ENCODE peak calls at places on chromosomes 4 and X, in seven cellular contexts. C is GM23248, Q is SK-N-SH, X is OCI-LY7, G is hepatocyte, R is GM23338, T is neural progenitor cell. B is an unnamed sample.

GRCh38 chr4:19095491-19096046 is 1074.0 kb upstream of the LCORL start:
- DNase-seq in R (peak), Q (no peak), T (no peak), G (no peak), X (no peak), C (peak), B (no peak)

GRCh38 chr4:116143221-116143620 is 942.2 kb downstream of the TRAM1L1 start:
- DNase-seq in R (no peak), X (no peak), G (no peak), T (no peak), C (no peak), Q (no peak), B (no peak)

GRCh38 chr4:78987683-78988082 is 48.4 kb upstream of the PAQR3 start:
- DNase-seq in G (no peak), T (no peak), C (no peak), R (no peak), Q (no peak), X (no peak), B (no peak)

GRCh38 chrX:18617351-18617750 is 54.6 kb downstream of the RS1 start:
- DNase-seq in T (peak), C (peak), R (no peak), Q (no peak), G (peak), X (no peak), B (peak)

GRCh38 chr4:81021526-81021944 is 9.0 kb upstream of the BMP3 start:
- DNase-seq in G (no peak), Q (no peak), T (no peak), X (no peak), C (no peak), R (no peak), B (no peak)

GRCh38 chrX:34631826-34632225 is 25.3 kb downstream of the TMEM47 start:
- DNase-seq in G (peak), R (no peak), T (no peak), C (no peak), Q (no peak), X (no peak), B (no peak)

GRCh38 chrX:119406739-119407138 is 7.6 kb downstream of the SLC25A43 start:
- DNase-seq in T (no peak), C (peak), X (no peak), Q (no peak), R (no peak), G (no peak), B (no peak)

GRCh38 chrX:40153335-40154221 is 55.8 kb upstream of the BCOR start:
- DNase-seq in X (peak), R (peak), Q (peak), C (peak), T (peak), G (peak), B (no peak)

GRCh38 chr4:107740950-107741701 is 21.1 kb upstream of the PAPSS1 start:
- DNase-seq in X (no peak), Q (no peak), C (peak), R (no peak), T (no peak), G (peak), B (no peak)

GRCh38 chrX:77962068-77962902 is 7.2 kb downstream of the PGAM4 start:
- DNase-seq in X (no peak), G (no peak), C (no peak), Q (no peak), T (no peak), R (no peak), B (no peak)

GRCh38 chr4:173527103-173527876 is 2.7 kb downstream of the HAND2 start:
- DNase-seq in R (peak), G (no peak), T (peak), C (peak), X (no peak), Q (no peak), B (no peak)

GRCh38 chr4:173525118-173526033 is 4.7 kb downstream of the HAND2 start:
- DNase-seq in C (peak), X (no peak), Q (peak), R (peak), T (peak), G (no peak), B (no peak)

GRCh38 chr4:173526724-173527102 is 3.3 kb downstream of the HAND2 start:
- DNase-seq in Q (peak), T (no peak), R (peak), X (no peak), C (no peak), G (no peak), B (no peak)

GRCh38 chr4:173524218-173525117 is 5.6 kb downstream of the HAND2 start:
- DNase-seq in T (no peak), Q (peak), R (peak), X (no peak), C (no peak), G (no peak), B (no peak)

DNA sequence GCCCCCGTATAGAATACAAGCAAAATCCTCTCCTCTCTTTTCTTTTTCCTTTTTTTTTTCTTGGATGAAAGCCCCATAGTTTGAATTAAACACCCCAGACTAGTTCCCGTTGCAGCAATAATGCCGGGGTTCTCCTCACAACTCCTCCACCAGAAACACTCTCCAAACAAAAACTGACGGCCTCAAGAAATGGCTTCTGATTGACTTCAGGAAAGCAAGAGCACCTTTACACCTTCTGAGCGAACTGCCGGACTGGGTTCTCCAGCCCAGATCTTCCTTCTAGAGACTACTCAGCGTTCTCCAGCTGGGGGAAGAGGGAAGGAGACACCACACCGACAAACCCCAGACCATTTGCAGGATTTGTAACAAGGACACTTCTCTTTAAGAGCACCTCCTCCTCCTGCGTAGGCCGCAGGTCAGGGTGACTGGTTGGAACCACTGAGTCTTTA is 4.0 kb downstream of the HAND2 start:
- DNase-seq in C (peak), T (peak), X (no peak), G (no peak), Q (peak), R (peak), B (no peak)
- TF ChIP-seq EZH2phosphoT487 in C (no peak), T (peak), X (no peak), G (no peak), Q (no peak), R (peak), B (no peak)

GRCh38 chr4:29927895-29928294 is 792.3 kb upstream of the PCDH7 start:
- DNase-seq in R (peak), X (no peak), C (no peak), G (no peak), Q (no peak), T (no peak), B (peak)
- TF ChIP-seq EZH2phosphoT487 in R (no peak), X (no peak), C (no peak), G (no peak), Q (no peak), T (no peak), B (no peak)

GRCh38 chrX:44012484-44013096 is 39.4 kb upstream of the NDP start:
- DNase-seq in C (peak), Q (no peak), G (no peak), T (no peak), R (no peak), X (no peak), B (peak)
- TF ChIP-seq EZH2phosphoT487 in C (no peak), Q (no peak), G (no peak), T (no peak), R (no peak), X (no peak), B (no peak)

GRCh38 chrX:28586291-28586690 is 955 bp upstream of the IL1RAPL1 start:
- DNase-seq in X (no peak), R (peak), C (no peak), T (peak), G (peak), Q (no peak), B (no peak)

GRCh38 chrX:28589048-28589447 is 1.8 kb downstream of the IL1RAPL1 start:
- DNase-seq in R (no peak), T (no peak), Q (no peak), C (no peak), X (no peak), G (no peak), B (no peak)

GRCh38 chrX:28585767-28586166 is 1.5 kb upstream of the IL1RAPL1 start:
- DNase-seq in T (peak), R (no peak), C (no peak), X (no peak), Q (no peak), G (no peak), B (no peak)

GRCh38 chrX:28584025-28584424 is 3.2 kb upstream of the IL1RAPL1 start:
- DNase-seq in C (no peak), X (no peak), T (no peak), G (no peak), Q (no peak), R (no peak), B (no peak)

GRCh38 chrX:28586891-28587635 is at the start of gene IL1RAPL1:
- DNase-seq in G (peak), Q (no peak), T (peak), C (peak), X (no peak), R (no peak), B (no peak)
- TF ChIP-seq EZH2phosphoT487 in G (no peak), Q (no peak), T (no peak), C (no peak), X (no peak), R (no peak), B (no peak)

DNA sequence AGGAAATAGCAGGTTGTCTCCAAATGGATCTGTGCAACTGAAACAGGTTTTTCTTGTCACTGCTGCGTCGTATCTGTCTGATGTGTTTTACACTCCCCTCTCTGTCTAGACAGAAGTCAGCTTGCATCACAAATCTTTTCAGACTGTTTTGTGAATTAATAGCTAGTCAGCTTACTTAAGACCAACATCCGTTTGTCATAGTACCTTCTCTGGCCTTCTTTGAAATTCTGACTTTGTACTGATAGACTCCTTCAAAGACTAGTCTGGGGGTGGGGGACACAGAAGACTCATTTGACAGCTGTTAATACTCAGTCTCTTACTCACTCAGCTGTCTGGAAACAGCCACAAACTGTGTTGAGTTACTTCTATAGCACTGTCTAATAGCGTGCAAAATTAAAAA is 197.8 kb downstream of the PALLD start:
- DNase-seq in R (no peak), T (no peak), X (no peak), G (peak), Q (no peak), C (peak), B (no peak)
- TF ChIP-seq EZH2phosphoT487 in R (no peak), T (no peak), X (no peak), G (no peak), Q (no peak), C (no peak), B (no peak)

DNA sequence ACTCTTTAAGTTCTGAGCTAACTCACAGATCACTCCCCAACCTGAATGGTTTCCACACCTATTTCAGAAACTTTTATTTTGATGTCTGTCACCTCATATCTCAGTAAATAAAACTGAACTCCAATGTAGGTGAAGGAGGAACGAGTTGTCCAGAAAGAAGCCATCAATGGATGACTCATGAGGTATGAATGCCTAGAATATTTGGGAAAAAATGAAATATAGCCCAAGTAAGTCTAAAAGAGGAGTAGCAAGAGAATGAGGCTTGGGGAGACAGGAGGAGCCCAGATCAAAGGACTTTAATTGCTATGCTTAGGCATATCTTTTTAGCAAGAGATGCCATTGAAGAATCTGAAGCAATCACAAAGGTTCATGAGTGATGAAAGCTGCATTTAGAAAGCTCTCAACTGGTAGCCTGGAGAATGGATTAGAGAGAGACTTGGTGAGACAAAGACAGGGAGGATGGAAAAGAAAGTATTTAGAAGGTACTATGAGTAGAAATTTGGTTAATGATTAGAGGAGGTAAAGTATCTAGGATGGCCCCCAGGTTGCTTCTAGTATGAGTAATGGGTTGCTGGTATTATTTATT is 39.3 kb downstream of the NOCT start:
- DNase-seq in T (no peak), X (no peak), G (no peak), Q (no peak), R (no peak), C (peak), B (no peak)
- TF ChIP-seq EZH2phosphoT487 in T (no peak), X (no peak), G (no peak), Q (no peak), R (no peak), C (no peak), B (no peak)

GRCh38 chr4:17059192-17059634 is 160.8 kb upstream of the LDB2 start:
- DNase-seq in R (no peak), T (no peak), Q (peak), X (no peak), G (no peak), C (peak), B (no peak)
- TF ChIP-seq EZH2phosphoT487 in R (no peak), T (no peak), Q (no peak), X (no peak), G (no peak), C (no peak), B (no peak)

GRCh38 chr4:159070742-159071141 is 32.1 kb upstream of the RAPGEF2 start:
- DNase-seq in G (no peak), C (peak), Q (no peak), X (no peak), R (no peak), T (no peak), B (no peak)

GRCh38 chr4:159075531-159075932 is 27.3 kb upstream of the RAPGEF2 start:
- DNase-seq in Q (no peak), X (no peak), G (no peak), T (no peak), C (peak), R (no peak), B (no peak)

GRCh38 chr4:159069922-159070321 is 33.0 kb upstream of the RAPGEF2 start:
- DNase-seq in Q (no peak), G (no peak), R (no peak), T (no peak), C (peak), X (no peak), B (no peak)

GRCh38 chr4:159071178-159071968 is 31.5 kb upstream of the RAPGEF2 start:
- DNase-seq in G (peak), X (no peak), C (peak), T (no peak), R (peak), Q (no peak), B (peak)

DNA sequence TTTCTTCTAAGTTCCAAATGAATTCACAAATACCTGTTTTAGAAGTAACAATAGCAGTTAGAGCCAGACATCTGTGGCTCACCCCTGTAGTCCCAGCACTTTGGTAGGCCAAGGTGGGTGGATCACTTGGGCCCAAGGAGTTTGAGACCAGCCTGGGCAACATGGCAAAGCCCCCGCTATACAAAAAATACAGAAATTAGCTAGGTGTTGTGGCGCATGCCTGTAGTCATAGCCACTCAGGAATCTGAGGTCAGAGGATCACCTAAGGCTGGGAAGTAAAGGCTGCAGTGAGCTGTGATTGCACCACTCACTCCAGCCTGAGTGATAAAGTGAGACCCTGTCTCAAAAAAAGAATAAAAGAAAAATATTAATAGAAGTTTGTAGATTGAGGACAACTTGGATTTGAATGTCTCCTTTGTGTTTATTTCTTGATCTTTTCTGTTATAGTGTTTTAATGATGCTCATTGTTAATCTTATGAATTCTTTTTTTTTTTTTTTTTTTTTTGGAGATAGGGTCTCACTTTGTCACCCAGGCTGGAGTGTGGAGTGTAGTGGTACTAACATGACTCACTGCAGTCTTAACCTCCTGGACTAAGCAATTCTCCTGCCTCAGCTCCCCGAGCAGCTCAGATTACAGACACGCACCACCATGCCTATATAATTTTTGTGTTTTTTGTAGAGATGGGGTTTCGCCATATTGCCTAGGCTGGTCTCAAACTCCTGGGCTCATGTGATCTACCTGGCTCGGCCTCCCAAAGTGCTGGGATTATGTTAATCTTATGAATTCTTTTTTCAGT is 30.7 kb upstream of the RAPGEF2 start:
- DNase-seq in G (no peak), X (no peak), R (no peak), Q (no peak), T (no peak), C (no peak), B (no peak)
- TF ChIP-seq EZH2phosphoT487 in G (no peak), X (no peak), R (no peak), Q (no peak), T (no peak), C (no peak), B (no peak)

GRCh38 chr4:2412534-2412884 is 5.9 kb downstream of the ZFYVE28 start:
- DNase-seq in X (peak), R (no peak), T (no peak), Q (no peak), C (no peak), G (peak), B (no peak)

GRCh38 chr4:2415213-2415612 is 3.2 kb downstream of the ZFYVE28 start:
- DNase-seq in X (no peak), Q (no peak), G (no peak), C (no peak), T (no peak), R (no peak), B (no peak)

GRCh38 chr4:2411786-2412510 is 6.5 kb downstream of the ZFYVE28 start:
- DNase-seq in Q (no peak), T (peak), C (no peak), R (no peak), G (no peak), X (no peak), B (no peak)

GRCh38 chr4:2413821-2414610 is 4.4 kb downstream of the ZFYVE28 start:
- DNase-seq in G (no peak), R (peak), C (peak), Q (no peak), X (no peak), T (peak), B (no peak)

DNA sequence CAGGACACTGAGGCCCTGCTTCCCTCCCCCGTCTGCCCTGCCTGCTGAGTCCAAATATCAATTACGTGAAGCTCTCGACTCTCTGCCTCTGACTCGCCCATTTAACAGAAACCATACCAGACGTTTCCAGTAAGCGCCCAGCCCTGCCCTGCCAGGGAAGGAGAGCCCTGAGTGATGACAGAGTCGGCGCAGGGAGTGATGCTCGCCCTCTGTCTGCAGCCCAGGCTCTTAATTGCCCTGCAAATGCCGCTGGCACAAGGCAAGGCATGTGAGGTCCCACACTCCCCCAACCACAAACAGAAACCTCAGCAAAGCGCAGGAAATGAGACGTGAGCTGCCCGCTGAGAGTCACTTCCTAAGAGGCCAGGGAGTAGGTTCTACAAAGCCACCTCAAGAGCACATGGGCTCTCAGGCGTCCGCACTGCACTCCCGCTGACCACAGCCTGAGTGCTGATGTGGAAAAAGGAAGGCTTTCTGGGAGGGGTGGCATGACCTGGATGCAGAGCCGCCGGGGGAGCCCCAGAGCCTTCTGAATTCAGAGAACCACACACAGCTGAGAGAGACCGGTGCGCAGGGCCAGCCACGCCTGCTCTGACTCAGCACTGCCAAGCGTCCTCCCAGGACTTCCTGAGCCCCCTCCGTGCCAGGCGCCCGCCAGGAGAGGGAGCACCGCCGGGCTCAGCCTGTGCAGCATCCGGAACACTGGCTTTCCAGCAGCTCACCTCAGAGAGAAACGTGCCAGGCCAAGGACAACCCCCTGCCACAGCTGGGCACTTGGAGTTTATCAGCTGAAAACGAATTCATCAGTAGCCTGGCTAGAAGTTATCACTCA is 5.3 kb downstream of the ZFYVE28 start:
- DNase-seq in C (peak), G (peak), Q (peak), T (peak), X (peak), R (peak), B (peak)
- TF ChIP-seq EZH2phosphoT487 in C (peak), G (no peak), Q (no peak), T (no peak), X (no peak), R (no peak), B (no peak)

DNA sequence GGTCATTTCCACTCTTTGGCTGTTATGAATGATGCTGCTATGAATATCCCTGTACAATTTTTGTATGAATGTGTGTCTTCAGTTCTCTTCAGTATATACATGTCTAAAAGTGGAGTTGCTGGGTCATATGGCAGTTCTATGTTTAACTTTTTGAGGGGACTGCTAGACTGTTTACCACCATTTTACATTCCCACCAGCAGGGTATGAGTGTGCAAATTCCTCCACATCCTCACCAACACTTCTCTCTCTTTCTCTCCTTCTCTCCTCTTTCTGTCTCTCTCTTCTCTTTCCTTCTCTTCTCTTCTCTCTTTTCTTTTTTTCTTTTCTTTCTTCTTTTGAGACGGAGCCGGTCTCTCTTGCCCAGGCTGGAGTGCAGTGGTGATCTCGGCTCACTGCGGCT is 7.8 kb downstream of the WWC2 start:
- DNase-seq in Q (no peak), X (no peak), T (no peak), R (peak), C (no peak), G (no peak), B (no peak)
- TF ChIP-seq EZH2phosphoT487 in Q (no peak), X (no peak), T (no peak), R (no peak), C (no peak), G (no peak), B (no peak)